ENCODE peak calls at places on chromosomes 5 and 9, in six cellular contexts. L is mesendoderm, Z is trophoblast cell, F is H1, T is H9, X is neuronal stem cell. P is an unnamed sample.

GRCh38 chr5:173385832-173386360 is 57.7 kb upstream of the STC2 start:
- DNase-seq in X (no peak), F (no peak), T (no peak), L (peak; percentile 22), Z (no peak), P (no peak)

GRCh38 chr5:24742334-24742733 is 97.6 kb upstream of the CDH10 start:
- DNase-seq in T (no peak), F (no peak), L (peak; percentile 15), X (no peak), Z (no peak), P (no peak)

GRCh38 chr9:15115702-15116639 is 191.0 kb downstream of the TTC39B start:
- DNase-seq in L (no peak), Z (no peak), X (peak; percentile 15), T (no peak), F (no peak), P (no peak)

GRCh38 chr9:136225748-136226679 is 19.6 kb downstream of the QSOX2 start:
- DNase-seq in F (peak; percentile 44), Z (peak; percentile 74), T (peak; percentile 83), X (peak; percentile 60), L (peak; percentile 78), P (peak; percentile 31)

GRCh38 chr5:66344544-66344943 is 200.4 kb downstream of the SREK1 start:
- DNase-seq in Z (no peak), X (no peak), T (no peak), L (no peak), F (no peak), P (no peak)

GRCh38 chr9:98260635-98261034 is 5.2 kb upstream of the TBC1D2 start:
- DNase-seq in X (no peak), L (no peak), Z (no peak), T (no peak), F (no peak), P (no peak)

GRCh38 chr5:111694183-111694582 is 62.8 kb downstream of the NREP start:
- DNase-seq in F (no peak), L (no peak), X (no peak), Z (peak; percentile 89), T (no peak), P (peak; percentile 75)

GRCh38 chr9:36158917-36159316 is 10.3 kb upstream of the CCIN start:
- DNase-seq in X (no peak), F (no peak), T (no peak), L (no peak), Z (no peak), P (peak; percentile 35)

GRCh38 chr5:83551826-83552225 is 80.3 kb downstream of the VCAN start:
- DNase-seq in X (no peak), T (no peak), L (no peak), Z (no peak), F (no peak), P (peak; percentile 92)

GRCh38 chr9:92947268-92948031 is at the start of gene FGD3:
- DNase-seq in F (no peak), X (no peak), T (peak; percentile 49), L (no peak), Z (no peak), P (no peak)

GRCh38 chr5:171601266-171601881 is 181.9 kb downstream of the FGF18 start:
- DNase-seq in T (peak; percentile 27), Z (no peak), L (no peak), F (no peak), X (no peak), P (no peak)

GRCh38 chr5:138726848-138727247 is 26.4 kb upstream of the CTNNA1 start:
- DNase-seq in T (no peak), L (no peak), Z (no peak), X (no peak), F (no peak), P (no peak)

GRCh38 chr9:16612627-16613026 is 257.8 kb downstream of the BNC2 start:
- DNase-seq in L (no peak), X (no peak), F (no peak), T (no peak), Z (no peak), P (peak; percentile 38)

GRCh38 chr9:76699966-76700365 is 64.3 kb upstream of the PCA3 start:
- DNase-seq in L (no peak), T (no peak), F (no peak), X (no peak), Z (no peak), P (peak; percentile 77)

GRCh38 chr5:74154526-74154925 is 486.0 kb downstream of the ENC1 start:
- DNase-seq in T (no peak), Z (no peak), F (no peak), X (no peak), L (no peak), P (no peak)

GRCh38 chr9:15299374-15299939 is 7.6 kb downstream of the TTC39B start:
- DNase-seq in Z (no peak), L (peak; percentile 61), X (no peak), F (no peak), T (no peak), P (no peak)

GRCh38 chr9:124868511-124869465 is 6.9 kb downstream of the ARPC5L start:
- DNase-seq in Z (peak; percentile 84), X (peak; percentile 72), L (peak; percentile 90), F (no peak), T (peak; percentile 84), P (peak; percentile 71)
- H4K8ac ChIP-seq in Z (peak overlapping the region; percentile 95), X (peak overlapping the region; percentile 94), L (no peak overlapping the region), F (peak overlapping the region; percentile 97), T (no peak overlapping the region), P (peak overlapping the region; percentile 90)

GRCh38 chr5:133552925-133553525 is 59.3 kb downstream of the FSTL4 start:
- DNase-seq in T (peak; percentile 83), L (peak; percentile 80), Z (peak; percentile 8), F (peak; percentile 38), X (peak; percentile 62), P (peak; percentile 26)
- H3K4me2 ChIP-seq in T (no peak overlapping the region), L (no peak overlapping the region), Z (no peak overlapping the region), F (no peak overlapping the region), X (no peak overlapping the region), P (no peak overlapping the region)

GRCh38 chr5:142441638-142442037 is 116.8 kb upstream of the SPRY4 start:
- DNase-seq in T (no peak), Z (no peak), X (no peak), F (no peak), L (no peak), P (peak; percentile 33)

GRCh38 chr5:142446960-142447279 is 122.1 kb upstream of the SPRY4 start:
- DNase-seq in Z (no peak), L (peak; percentile 78), F (no peak), T (no peak), X (no peak), P (no peak)

GRCh38 chr5:142447887-142448286 is 123.1 kb upstream of the SPRY4 start:
- DNase-seq in L (no peak), T (no peak), F (no peak), Z (no peak), X (no peak), P (no peak)

GRCh38 chr5:142446131-142446959 is 121.5 kb upstream of the SPRY4 start:
- DNase-seq in L (peak; percentile 76), Z (peak; percentile 9), F (no peak), T (no peak), X (no peak), P (peak; percentile 84)

DNA sequence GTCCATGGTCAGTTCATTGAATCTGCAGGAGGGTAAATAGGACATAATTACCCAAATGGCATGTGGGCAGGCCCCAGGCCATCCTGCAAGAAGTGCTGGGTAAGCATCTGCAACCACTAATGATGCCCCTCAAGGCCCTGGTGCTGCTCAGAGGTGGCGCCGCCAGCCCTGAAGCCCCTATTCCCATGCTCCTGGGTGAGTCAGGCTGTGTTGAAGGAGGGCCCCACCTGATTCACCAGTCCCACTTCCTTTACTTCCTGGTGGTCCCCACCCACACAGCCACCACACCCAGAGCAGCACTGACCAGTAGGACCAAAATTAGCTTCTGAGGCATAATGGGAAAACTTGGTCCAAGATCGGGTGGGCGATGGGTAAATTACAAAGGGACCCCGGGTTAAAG is 120.4 kb upstream of the SPRY4 start:
- DNase-seq in X (no peak), Z (peak; percentile 7), F (no peak), T (no peak), L (no peak), P (peak; percentile 48)
- H4K8ac ChIP-seq in X (no peak overlapping the region), Z (no peak overlapping the region), F (no peak overlapping the region), T (no peak overlapping the region), L (no peak overlapping the region), P (peak overlapping the region; percentile 29)

GRCh38 chr9:847505-847904 is 6.0 kb downstream of the DMRT1 start:
- DNase-seq in X (no peak), Z (no peak), F (no peak), L (no peak), T (no peak), P (no peak)
- H3K4me2 ChIP-seq in X (no peak overlapping the region), Z (no peak overlapping the region), F (no peak overlapping the region), L (no peak overlapping the region), T (no peak overlapping the region), P (no peak overlapping the region)

P was measured in IMR-90.